ENCODE peak calls at places on chromosomes 11 and 22, in seven cellular contexts. E is right cardiac atrium; H is effector memory CD8-positive, alpha-beta T cell; B is left ventricle myocardium superior; M is lower lobe of right lung; S is right lobe of liver; Q is activated CD8-positive, alpha-beta T cell treated with anti-CD3 and anti-CD28 coated beads for 36 hours. D is an unnamed sample.

GRCh38 chr11:2301631-2302272 is at the start of the genes C11orf21 and TSPAN32:
- ATAC-seq in H (peak), M (peak), S (peak), E (no peak), Q (peak), B (peak), D (peak)

GRCh38 chr22:24489011-24489410 is 6.1 kb upstream of the UPB1 start:
- ATAC-seq in E (no peak), Q (no peak), S (no peak), H (no peak), B (no peak), M (no peak), D (no peak)

GRCh38 chr11:17405232-17406005 is 17.0 kb upstream of the KCNJ11 start:
- ATAC-seq in B (peak), H (no peak), E (peak), M (peak), S (peak), Q (no peak), D (peak)

GRCh38 chr11:83866655-83867054 is 580.5 kb upstream of the CCDC90B start:
- ATAC-seq in E (no peak), B (no peak), Q (no peak), S (peak), M (no peak), H (no peak), D (no peak)

GRCh38 chr22:45309422-45310227 is at the start of gene FAM118A:
- ATAC-seq in H (peak), Q (peak), S (peak), E (peak), M (peak), B (peak), D (peak)

GRCh38 chr11:33040127-33040861 is 922 bp downstream of the TCP11L1 start:
- ATAC-seq in M (peak), S (no peak), Q (peak), H (peak), E (no peak), B (peak), D (peak)

GRCh38 chr11:7656704-7657103 is 16.6 kb downstream of the CYB5R2 start:
- ATAC-seq in M (peak), H (no peak), E (peak), B (peak), S (peak), Q (no peak), D (no peak)

GRCh38 chr11:33402066-33402465 is 144.9 kb downstream of the HIPK3 start:
- ATAC-seq in H (no peak), B (no peak), M (no peak), S (no peak), Q (no peak), E (no peak), D (no peak)

GRCh38 chr11:8070417-8071101 is 10.5 kb upstream of the TUB start:
- ATAC-seq in M (no peak), S (peak), Q (peak), H (no peak), E (peak), B (peak), D (peak)

GRCh38 chr11:57791321-57792059 is 29.9 kb downstream of the CTNND1 start:
- ATAC-seq in S (no peak), H (no peak), E (no peak), Q (no peak), B (no peak), M (no peak), D (no peak)

GRCh38 chr11:46277623-46278386 is at the start of gene CREB3L1:
- ATAC-seq in M (peak), H (no peak), Q (no peak), B (peak), S (no peak), E (peak), D (no peak)

GRCh38 chr11:66910669-66911068 is 47.5 kb downstream of the PC start:
- ATAC-seq in M (peak), E (no peak), H (no peak), B (no peak), Q (no peak), S (no peak), D (no peak)

GRCh38 chr22:31496007-31496734 is at the start of gene SFI1:
- ATAC-seq in Q (peak), M (peak), B (peak), H (peak), S (peak), E (peak), D (peak)

GRCh38 chr11:113275602-113276001 is 38.8 kb upstream of the TTC12 start:
- ATAC-seq in S (peak), B (no peak), E (no peak), Q (no peak), M (no peak), H (no peak), D (no peak)

GRCh38 chr11:110809800-110810199 is 97.6 kb upstream of the ARHGAP20 start:
- ATAC-seq in B (no peak), E (no peak), H (no peak), M (no peak), Q (no peak), S (no peak), D (no peak)

GRCh38 chr22:32574957-32575893 is 100.6 kb downstream of the FBXO7 start:
- ATAC-seq in M (no peak), B (no peak), S (no peak), Q (peak), E (no peak), H (no peak), D (no peak)

GRCh38 chr22:18044548-18045271 is 20.3 kb upstream of the MICAL3 start:
- ATAC-seq in H (no peak), M (peak), Q (no peak), E (peak), S (peak), B (peak), D (no peak)

GRCh38 chr11:61733120-61733978 is 19.1 kb upstream of the MYRF start:
- ATAC-seq in E (peak), B (peak), H (peak), Q (peak), S (peak), M (peak), D (peak)

GRCh38 chr11:14538926-14539554 is 18.9 kb upstream of the PSMA1 start:
- ATAC-seq in Q (no peak), M (no peak), B (peak), S (no peak), E (no peak), H (no peak), D (no peak)

GRCh38 chr11:45906096-45906682 is 882 bp downstream of the FREY1 start:
- ATAC-seq in Q (peak), E (peak), B (no peak), S (no peak), M (no peak), H (peak), D (peak)

GRCh38 chr11:34601609-34602008 is 19.3 kb upstream of the EHF start:
- ATAC-seq in E (no peak), B (no peak), M (peak), S (no peak), Q (no peak), H (no peak), D (no peak)

GRCh38 chr11:64607381-64608259 is 16.6 kb downstream of the SLC22A12 start:
- ATAC-seq in Q (no peak), M (no peak), B (peak), S (peak), E (peak), H (no peak), D (peak)

GRCh38 chr11:130523609-130524008 is 75.2 kb downstream of the ADAMTS15 start:
- ATAC-seq in M (no peak), Q (no peak), H (no peak), B (no peak), E (no peak), S (no peak), D (no peak)

GRCh38 chr11:13183826-13184196 is 93.8 kb upstream of the BMAL1 start:
- ATAC-seq in S (no peak), M (peak), E (peak), Q (no peak), H (no peak), B (no peak), D (no peak)

GRCh38 chr11:58586998-58587397 is 8.1 kb downstream of the ZFP91 start:
- ATAC-seq in Q (no peak), S (no peak), M (no peak), H (no peak), E (no peak), B (no peak), D (no peak)

GRCh38 chr22:20881869-20882815 is 23.3 kb downstream of the SNAP29 start:
- ATAC-seq in B (no peak), M (no peak), H (no peak), Q (no peak), S (no peak), E (no peak), D (no peak)

GRCh38 chr22:43889366-43890253 is 2.2 kb downstream of the PNPLA5 start:
- ATAC-seq in S (no peak), H (no peak), E (no peak), B (no peak), M (no peak), Q (no peak), D (no peak)

GRCh38 chr11:65489061-65489705 is 9.7 kb upstream of the MALAT1 start:
- ATAC-seq in B (peak), E (peak), S (no peak), M (no peak), Q (no peak), H (no peak), D (no peak)